ENCODE peak calls at places on chromosomes 6 and 20, in four cellular contexts. T is mesendoderm, K is H9, O is H1. U is an unnamed sample.

GRCh38 chr6:73032586-73032985 is 192.7 kb downstream of the KHDC1L start:
- DNase-seq in T (no peak), K (no peak), O (no peak), U (peak)

GRCh38 chr6:126753616-126754015 is 364.9 kb upstream of the RSPO3 start:
- DNase-seq in T (no peak), K (no peak), O (no peak), U (no peak)

GRCh38 chr20:57743450-57744095 is 33.8 kb upstream of the PMEPA1 start:
- DNase-seq in T (no peak), K (no peak), O (no peak), U (no peak)

GRCh38 chr20:52379723-52380336 is 188.3 kb upstream of the ZFP64 start:
- DNase-seq in T (peak), K (no peak), O (peak), U (peak)

GRCh38 chr6:106134906-106135634 is 48.9 kb downstream of the PRDM1 start:
- DNase-seq in T (no peak), K (no peak), O (no peak), U (no peak)

GRCh38 chr6:28496099-28496779 is 19.4 kb downstream of the GPX6 start:
- DNase-seq in T (peak), K (no peak), O (no peak), U (no peak)

GRCh38 chr20:18263723-18264122 is 24.6 kb upstream of the ZNF133 start:
- DNase-seq in T (peak), K (no peak), O (no peak), U (no peak)

GRCh38 chr20:49505518-49505917 is 23.1 kb upstream of the KCNB1 start:
- DNase-seq in T (peak), K (peak), O (peak), U (peak)

GRCh38 chr20:44309763-44310663 is 989 bp downstream of the FITM2 start:
- DNase-seq in T (peak), K (no peak), O (no peak), U (peak)

GRCh38 chr20:6623989-6624388 is 143.5 kb upstream of the BMP2 start:
- DNase-seq in T (peak), K (peak), O (no peak), U (no peak)

GRCh38 chr6:159890201-159890600 is 587 bp upstream of the MAS1 start:
- DNase-seq in T (no peak), K (no peak), O (no peak), U (no peak)

GRCh38 chr6:170186909-170187668 is 103.8 kb downstream of the DLL1 start:
- DNase-seq in T (no peak), K (no peak), O (peak), U (no peak)

GRCh38 chr6:101537917-101538316 is 144.4 kb downstream of the GRIK2 start:
- DNase-seq in T (no peak), K (no peak), O (no peak), U (peak)

GRCh38 chr6:68892432-68892831 is 257.4 kb downstream of the ADGRB3 start:
- DNase-seq in T (no peak), K (no peak), O (no peak), U (no peak)

GRCh38 chr20:63698739-63699465 is 2.5 kb downstream of the TNFRSF6B start:
- DNase-seq in T (peak), K (peak), O (no peak), U (peak)

GRCh38 chr6:41467627-41468404 is 78.4 kb upstream of the FOXP4 start:
- DNase-seq in T (no peak), K (no peak), O (no peak), U (no peak)

GRCh38 chr20:17849901-17850673 is 118.5 kb downstream of the SNX5 start:
- DNase-seq in T (no peak), K (no peak), O (no peak), U (peak)

GRCh38 chr6:50116390-50116789 is 66.7 kb upstream of the DEFB112 start:
- DNase-seq in T (no peak), K (no peak), O (no peak), U (no peak)

GRCh38 chr20:35104685-35105295 is 12.2 kb upstream of the TRPC4AP start:
- DNase-seq in T (no peak), K (no peak), O (no peak), U (peak)

GRCh38 chr6:26155066-26155925 is 68.1 kb downstream of the HFE start:
- DNase-seq in T (peak), K (no peak), O (no peak), U (no peak)

GRCh38 chr6:37622639-37623038 is 75.0 kb downstream of the MDGA1 start:
- DNase-seq in T (no peak), K (no peak), O (no peak), U (no peak)

GRCh38 chr6:111521497-111522275 is 38.7 kb upstream of the REV3L start:
- DNase-seq in T (no peak), K (no peak), O (no peak), U (peak)

GRCh38 chr6:101393291-101394251 is at the start of gene GRIK2:
- DNase-seq in T (peak), K (peak), O (peak), U (peak)

GRCh38 chr6:81767163-81768000 is 14.9 kb upstream of the TENT5A start:
- DNase-seq in T (peak), K (no peak), O (no peak), U (peak)

GRCh38 chr20:5172903-5173463 is 46.2 kb downstream of the CDS2 start:
- DNase-seq in T (no peak), K (no peak), O (no peak), U (no peak)

GRCh38 chr6:13355969-13356368 is 27.6 kb upstream of the TBC1D7 start:
- DNase-seq in T (no peak), K (no peak), O (no peak), U (peak)

GRCh38 chr6:168699631-168700315 is 258.8 kb downstream of the SMOC2 start:
- DNase-seq in T (no peak), K (no peak), O (no peak), U (no peak)

GRCh38 chr6:18016133-18016532 is 28.7 kb upstream of the KIF13A start:
- DNase-seq in T (no peak), K (no peak), O (no peak), U (no peak)

GRCh38 chr6:93784794-93785757 is 365.7 kb upstream of the EPHA7 start:
- DNase-seq in T (peak), K (no peak), O (no peak), U (no peak)

GRCh38 chr6:16227048-16227562 is 11.3 kb upstream of the GMPR start:
- DNase-seq in T (no peak), K (no peak), O (no peak), U (no peak)

GRCh38 chr6:137952247-137952646 is 85.2 kb downstream of the TNFAIP3 start:
- DNase-seq in T (no peak), K (no peak), O (no peak), U (no peak)
- H4K5ac ChIP-seq in T (no peak), K (no peak), O (no peak), U (no peak)

GRCh38 chr6:155701342-155701741 is 245.7 kb upstream of the NOX3 start:
- DNase-seq in T (peak), K (no peak), O (no peak), U (no peak)
- H4K5ac ChIP-seq in T (no peak), K (no peak), O (no peak), U (no peak)

DNA sequence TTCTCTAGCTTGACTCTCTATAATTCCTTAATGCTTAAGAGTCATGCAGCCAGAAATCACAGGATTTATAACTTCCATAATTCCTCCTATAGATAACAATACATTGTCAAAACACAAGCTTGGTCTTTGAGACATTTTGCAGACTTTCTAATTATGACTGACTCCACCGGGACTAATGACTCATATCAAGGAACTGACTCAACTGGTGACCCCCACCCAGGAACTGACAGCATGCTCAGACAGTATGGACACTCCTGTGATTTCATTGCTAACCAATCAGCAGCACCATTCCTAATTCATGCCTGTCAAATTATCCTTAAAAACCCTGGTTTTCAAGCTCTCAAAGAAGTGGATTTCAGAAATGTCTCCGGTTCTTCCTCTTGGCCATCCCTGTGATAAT is 670.5 kb upstream of the IMPG1 start:
- DNase-seq in T (no peak), K (no peak), O (no peak), U (no peak)
- H4K5ac ChIP-seq in T (no peak), K (no peak), O (no peak), U (no peak)

DNA sequence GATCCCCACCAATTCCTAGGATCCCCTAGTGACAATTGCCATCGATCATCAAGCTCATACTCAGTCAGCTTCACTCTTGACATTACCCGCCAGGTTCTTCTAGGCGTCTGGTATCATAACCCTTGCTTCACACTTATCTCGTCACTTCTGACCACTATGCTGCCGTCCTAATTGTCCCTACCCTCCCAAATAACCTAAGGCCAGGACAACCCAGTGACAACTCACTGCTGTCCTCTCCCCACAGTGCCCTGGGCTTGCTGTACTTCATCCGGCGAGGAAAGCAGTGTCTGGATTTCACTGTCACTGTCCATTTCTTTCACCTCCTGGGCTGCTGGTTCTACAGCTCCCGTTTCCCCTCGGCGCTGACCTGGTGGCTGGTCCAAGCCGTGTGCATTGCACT is 3.7 kb downstream of the SYS1 start:
- DNase-seq in T (no peak), K (peak), O (no peak), U (no peak)
- H4K5ac ChIP-seq in T (no peak), K (no peak), O (no peak), U (no peak)

GRCh38 chr6:150755524-150755923 is 110.0 kb upstream of the MTHFD1L start:
- DNase-seq in T (no peak), K (no peak), O (no peak), U (no peak)

GRCh38 chr6:150752409-150752808 is 113.1 kb upstream of the MTHFD1L start:
- DNase-seq in T (no peak), K (no peak), O (no peak), U (no peak)

GRCh38 chr6:150751296-150751695 is 114.2 kb upstream of the MTHFD1L start:
- DNase-seq in T (no peak), K (no peak), O (no peak), U (peak)

GRCh38 chr6:150755042-150755441 is 110.5 kb upstream of the MTHFD1L start:
- DNase-seq in T (no peak), K (no peak), O (no peak), U (no peak)

DNA sequence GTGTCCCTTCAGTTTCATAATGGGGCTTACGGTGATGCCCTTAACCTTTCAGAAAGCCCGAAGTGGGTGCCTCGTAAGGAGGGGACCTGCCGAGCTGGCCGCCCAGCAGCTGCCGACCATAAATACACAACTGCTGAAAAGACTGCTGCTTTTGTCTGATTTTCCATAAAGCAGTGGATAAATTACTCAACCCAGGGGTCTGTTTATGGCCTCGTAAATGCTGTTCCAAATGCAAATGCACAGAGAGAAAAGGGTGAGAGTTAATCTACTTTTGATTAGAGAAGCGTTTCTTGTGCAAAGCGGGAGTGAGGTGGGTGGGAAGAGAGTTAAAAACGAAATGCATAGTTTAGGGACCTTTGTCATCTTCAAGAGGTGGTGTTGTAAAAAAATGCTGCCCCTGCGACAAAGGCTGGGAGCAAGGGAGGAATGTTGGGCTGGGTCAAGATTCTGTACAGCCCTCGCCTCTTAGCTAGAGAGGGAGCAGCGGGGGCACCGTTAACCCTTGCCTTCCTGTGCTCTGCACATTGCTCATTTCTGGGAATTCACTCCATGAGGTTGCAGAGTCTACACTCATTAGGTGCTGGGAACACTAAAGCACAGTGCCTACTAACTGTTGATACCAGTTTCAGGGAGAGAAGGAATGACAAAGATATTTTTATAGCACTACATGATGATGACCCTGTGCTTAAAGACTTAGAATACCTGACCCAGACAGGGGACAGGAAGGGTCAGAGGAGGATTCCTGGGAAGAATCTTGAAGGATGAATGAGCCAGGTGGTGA is 111.9 kb upstream of the MTHFD1L start:
- DNase-seq in T (peak), K (peak), O (no peak), U (no peak)
- H4K5ac ChIP-seq in T (no peak), K (no peak), O (no peak), U (no peak)

GRCh38 chr6:79707621-79708020 is 76.5 kb downstream of the SH3BGRL2 start:
- DNase-seq in T (no peak), K (no peak), O (no peak), U (no peak)
- H4K5ac ChIP-seq in T (no peak), K (no peak), O (no peak), U (no peak)

GRCh38 chr20:168876-169275 is 11.6 kb downstream of the DEFB127 start:
- DNase-seq in T (no peak), K (no peak), O (no peak), U (no peak)
- H4K5ac ChIP-seq in T (no peak), K (no peak), O (no peak), U (no peak)

GRCh38 chr6:118401325-118401998 is 146.6 kb upstream of the PLN start:
- DNase-seq in T (no peak), K (no peak), O (no peak), U (no peak)
- H4K5ac ChIP-seq in T (no peak), K (no peak), O (no peak), U (no peak)

U was measured in IMR-90.